ENCODE peak calls at places on chromosomes 1 and 21, in ten cellular contexts. A is substantia nigra; H is stimulated activated CD8-positive, alpha-beta memory T cell treated with anti-CD3 and anti-CD28 coated beads, Interleukin-15, amount 100 ng/mL, for 1 hour; W is COR-L47; D is OCI-LY7; U is left ventricle myocardium superior; N is posterior vena cava; V is Peyer's patch; L is upper lobe of right lung; X is NCI-H2081 treated with DMSO at 0.1 percent for 48 hours. I is an unnamed sample.

GRCh38 chr1:58755468-58755872 is 28.4 kb downstream of the JUN start:
- DNase-seq in H (no peak), N (peak), L (peak), U (peak), W (no peak), X (no peak), V (peak), A (no peak), D (peak), I (no peak)

GRCh38 chr1:167517535-167518330 is 596 bp downstream of the CD247 start:
- DNase-seq in A (no peak), X (no peak), L (no peak), U (peak), H (peak), W (no peak), V (peak), D (no peak), N (peak), I (peak)

GRCh38 chr1:61839702-61840101 is 97.4 kb downstream of the PATJ start:
- DNase-seq in L (no peak), N (no peak), A (no peak), X (no peak), D (no peak), W (no peak), H (no peak), V (no peak), U (no peak), I (no peak)

GRCh38 chr21:33684068-33684467 is 41.8 kb downstream of the ITSN1 start:
- DNase-seq in U (no peak), D (no peak), H (no peak), W (no peak), A (no peak), N (no peak), V (no peak), X (no peak), L (no peak), I (no peak)

GRCh38 chr1:94522304-94522703 is 19.3 kb downstream of the F3 start:
- DNase-seq in L (no peak), X (no peak), N (no peak), V (no peak), U (no peak), W (peak), D (peak), A (no peak), H (no peak), I (no peak)

GRCh38 chr1:56975446-56975845 is 9.6 kb upstream of the C8B start:
- DNase-seq in D (no peak), V (no peak), U (no peak), A (no peak), H (no peak), W (no peak), L (no peak), X (no peak), N (no peak), I (no peak)

GRCh38 chr1:174217248-174217647 is 57.9 kb downstream of the RABGAP1L start:
- DNase-seq in U (no peak), L (no peak), W (no peak), H (no peak), N (no peak), X (no peak), A (no peak), D (no peak), V (no peak), I (no peak)

GRCh38 chr1:243488459-243489163 is 232.8 kb downstream of the SDCCAG8 start:
- DNase-seq in X (no peak), L (no peak), D (no peak), U (no peak), A (no peak), V (no peak), N (no peak), W (no peak), H (no peak), I (no peak)

GRCh38 chr1:90925928-90926869 is 95.6 kb downstream of the ZNF644 start:
- DNase-seq in W (no peak), U (no peak), H (no peak), N (no peak), L (no peak), X (no peak), D (no peak), A (no peak), V (no peak), I (no peak)

GRCh38 chr1:153488731-153489130 is 28.3 kb upstream of the S100A7 start:
- DNase-seq in X (no peak), D (no peak), H (no peak), V (no peak), U (no peak), A (no peak), W (no peak), N (no peak), L (no peak), I (no peak)

I was measured in Right ventricle myocardium inferior.